ENCODE peak calls at places on chromosomes 6 and 20, in six cellular contexts. H is lung, F is memory B cell, W is amygdala, X is hypothalamus, K is AG08395. I is an unnamed sample.

GRCh38 chr6:165643015-165643414 is 20.0 kb downstream of the PDE10A start:
- DNase-seq in K (no peak), W (no peak), X (no peak), F (no peak), H (no peak), I (no peak)

GRCh38 chr6:4294636-4295035 is 159.3 kb upstream of the ECI2 start:
- DNase-seq in W (no peak), F (no peak), X (no peak), H (no peak), K (no peak), I (no peak)

GRCh38 chr6:4703367-4703766 is 72.8 kb upstream of the CDYL start:
- DNase-seq in X (no peak), W (no peak), K (no peak), F (no peak), H (no peak), I (no peak)

GRCh38 chr6:90285611-90286381 is 10.8 kb downstream of the BACH2 start:
- DNase-seq in K (peak), W (peak), H (peak), X (peak), F (peak), I (peak)

GRCh38 chr6:47854996-47855395 is 73.2 kb downstream of the OPN5 start:
- DNase-seq in X (no peak), F (no peak), W (no peak), K (no peak), H (no peak), I (no peak)

GRCh38 chr20:58374906-58375760 is 13.9 kb upstream of the VAPB start:
- DNase-seq in X (no peak), F (no peak), H (no peak), K (peak), W (no peak), I (no peak)

GRCh38 chr20:23655551-23656211 is 17.9 kb upstream of the CST3 start:
- DNase-seq in H (peak), W (peak), X (peak), F (no peak), K (no peak), I (no peak)

GRCh38 chr6:52725530-52726192 is 37.6 kb downstream of the GSTA2 start:
- DNase-seq in H (no peak), F (no peak), X (no peak), W (no peak), K (peak), I (no peak)

GRCh38 chr6:28390688-28391087 is 8.9 kb downstream of the ZSCAN12 start:
- DNase-seq in K (no peak), F (no peak), H (no peak), W (no peak), X (no peak), I (no peak)

GRCh38 chr6:112222111-112222726 is 32.1 kb downstream of the LAMA4 start:
- DNase-seq in H (no peak), K (peak), W (no peak), X (no peak), F (no peak), I (no peak)

GRCh38 chr6:26196846-26197683 is 109.8 kb downstream of the HFE start:
- DNase-seq in W (peak), X (peak), K (peak), F (peak), H (no peak), I (peak)

GRCh38 chr6:4804095-4804494 is 27.9 kb downstream of the CDYL start:
- DNase-seq in W (no peak), K (peak), X (no peak), F (no peak), H (no peak), I (no peak)

GRCh38 chr20:63167026-63167917 is 48.7 kb downstream of the YTHDF1 start:
- DNase-seq in H (no peak), W (no peak), X (peak), F (no peak), K (no peak), I (no peak)

GRCh38 chr20:15867899-15868298 is 705.3 kb downstream of the KIF16B start:
- DNase-seq in K (no peak), X (no peak), W (no peak), F (no peak), H (no peak), I (no peak)

GRCh38 chr6:17983712-17984111 is 3.7 kb downstream of the KIF13A start:
- DNase-seq in H (no peak), F (no peak), X (no peak), K (no peak), W (no peak), I (no peak)

GRCh38 chr6:22582806-22583205 is 13.4 kb downstream of the HDGFL1 start:
- DNase-seq in X (no peak), H (no peak), K (no peak), F (no peak), W (no peak), I (no peak)

GRCh38 chr6:164859791-164860190 is 449.6 kb downstream of the C6orf118 start:
- DNase-seq in H (no peak), W (no peak), X (no peak), F (no peak), K (no peak), I (no peak)

GRCh38 chr6:120129228-120129627 is 779.7 kb upstream of the MAN1A1 start:
- DNase-seq in K (no peak), H (no peak), X (no peak), F (no peak), W (no peak), I (no peak)

I was measured in T-helper 2 cell treated with Interferon-gamma antibody and Interleukin-4, amounts not matched to agents 5 μg/mL and 100 μg/mL, for 36 hours.